ENCODE peak calls at places on chromosomes 1 and 21, in eight cellular contexts. V is Calu3; O is effector CD4-positive, alpha-beta T cell; J is T-helper 9 cell; D is Daoy; R is right lobe of liver; T is epithelial cell of esophagus; F is activated CD8-positive, alpha-beta T cell treated with anti-CD3 and anti-CD28 coated beads, Interleukin-2, amount 10 ng/mL, durations not matched to agents 7 days and 5 days. G is an unnamed sample.

GRCh38 chr1:82411604-82412003 is 610.9 kb downstream of the ADGRL2 start:
- DNase-seq in V (no peak), O (no peak), J (no peak), D (no peak), R (no peak), T (no peak), F (no peak), G (no peak)

GRCh38 chr1:48693180-48693579 is 83.5 kb downstream of the BEND5 start:
- DNase-seq in V (no peak), O (no peak), J (no peak), D (no peak), R (no peak), T (peak), F (no peak), G (no peak)

GRCh38 chr1:223329252-223329651 is 34.7 kb downstream of the SUSD4 start:
- DNase-seq in V (no peak), O (no peak), J (no peak), D (no peak), R (no peak), T (no peak), F (no peak), G (no peak)

GRCh38 chr21:44405948-44406872 is 49.1 kb upstream of the LRRC3 start:
- DNase-seq in V (no peak), O (no peak), J (no peak), D (peak), R (peak), T (no peak), F (no peak), G (no peak)

GRCh38 chr1:226408285-226409184 is 642 bp upstream of the PARP1 start:
- DNase-seq in V (no peak), O (no peak), J (no peak), D (no peak), R (peak), T (no peak), F (no peak), G (no peak)

GRCh38 chr1:16464917-16465625 is 24.5 kb downstream of the NECAP2 start:
- DNase-seq in V (no peak), O (no peak), J (no peak), D (no peak), R (no peak), T (no peak), F (no peak), G (no peak)

GRCh38 chr1:16090076-16090826 is 16.8 kb upstream of the FAM131C start:
- DNase-seq in V (no peak), O (no peak), J (no peak), D (no peak), R (no peak), T (no peak), F (no peak), G (no peak)

GRCh38 chr1:24318988-24319863 is at the start of gene GRHL3:
- DNase-seq in V (peak), O (no peak), J (no peak), D (peak), R (no peak), T (peak), F (no peak), G (no peak)

GRCh38 chr1:220748091-220748934 is at the start of gene MTARC2:
- DNase-seq in V (peak), O (no peak), J (no peak), D (peak), R (peak), T (peak), F (no peak), G (no peak)

G was measured in DND-41.